ENCODE peak calls at places on chromosomes 2 and 18, in nine cellular contexts. One of them, this sample, is unnamed.

GRCh38 chr2:119435148-119435952 is 3.7 kb downstream of the TMEM37 start:
- DNase-seq in Caco-2: no peak
- DNase-seq in stomach: no peak
- DNase-seq in suprapubic skin: no peak
- DNase-seq in H9: peak
- DNase-seq in fibroblast of lung: no peak
- DNase-seq in GM12865: peak
- DNase-seq in AG04449: no peak
- DNase-seq in neural progenitor cell: no peak
- DNase-seq in this sample: no peak

GRCh38 chr2:196290149-196290548 is 118.8 kb upstream of the STK17B start:
- DNase-seq in stomach: no peak
- DNase-seq in fibroblast of lung: no peak
- DNase-seq in AG04449: no peak
- DNase-seq in neural progenitor cell: no peak
- DNase-seq in H9: no peak
- DNase-seq in GM12865: no peak
- DNase-seq in Caco-2: no peak
- DNase-seq in suprapubic skin: no peak
- DNase-seq in this sample: no peak

GRCh38 chr2:76953733-76954347 is 568.3 kb downstream of the LRRTM4 start:
- DNase-seq in neural progenitor cell: peak
- DNase-seq in stomach: no peak
- DNase-seq in fibroblast of lung: peak
- DNase-seq in Caco-2: peak
- DNase-seq in H9: peak
- DNase-seq in GM12865: peak
- DNase-seq in suprapubic skin: no peak
- DNase-seq in AG04449: no peak
- DNase-seq in this sample: no peak

GRCh38 chr2:66915237-66915636 is 480.3 kb downstream of the MEIS1 start:
- DNase-seq in neural progenitor cell: no peak
- DNase-seq in H9: no peak
- DNase-seq in Caco-2: no peak
- DNase-seq in AG04449: peak
- DNase-seq in suprapubic skin: no peak
- DNase-seq in fibroblast of lung: no peak
- DNase-seq in stomach: no peak
- DNase-seq in GM12865: no peak
- DNase-seq in this sample: no peak

GRCh38 chr2:183185534-183185933 is 61.3 kb downstream of the NUP35 start:
- DNase-seq in fibroblast of lung: no peak
- DNase-seq in stomach: no peak
- DNase-seq in AG04449: no peak
- DNase-seq in Caco-2: no peak
- DNase-seq in suprapubic skin: no peak
- DNase-seq in neural progenitor cell: peak
- DNase-seq in H9: no peak
- DNase-seq in GM12865: no peak
- DNase-seq in this sample: no peak

GRCh38 chr2:176653856-176654443 is 384.7 kb downstream of the MTX2 start:
- DNase-seq in stomach: peak
- DNase-seq in neural progenitor cell: peak
- DNase-seq in AG04449: no peak
- DNase-seq in H9: peak
- DNase-seq in GM12865: peak
- DNase-seq in suprapubic skin: no peak
- DNase-seq in Caco-2: peak
- DNase-seq in fibroblast of lung: peak
- DNase-seq in this sample: no peak

GRCh38 chr2:19675003-19675629 is 226.7 kb downstream of the TTC32 start:
- DNase-seq in GM12865: no peak
- DNase-seq in Caco-2: no peak
- DNase-seq in fibroblast of lung: no peak
- DNase-seq in neural progenitor cell: no peak
- DNase-seq in AG04449: no peak
- DNase-seq in suprapubic skin: no peak
- DNase-seq in stomach: no peak
- DNase-seq in H9: no peak
- DNase-seq in this sample: no peak

GRCh38 chr2:8049111-8049720 is 632.6 kb upstream of the ID2 start:
- DNase-seq in H9: no peak
- DNase-seq in AG04449: no peak
- DNase-seq in suprapubic skin: no peak
- DNase-seq in fibroblast of lung: no peak
- DNase-seq in stomach: no peak
- DNase-seq in neural progenitor cell: no peak
- DNase-seq in GM12865: no peak
- DNase-seq in Caco-2: no peak
- DNase-seq in this sample: no peak

GRCh38 chr2:70104231-70105111 is 17.2 kb downstream of the PCBP1 start:
- DNase-seq in fibroblast of lung: peak
- DNase-seq in suprapubic skin: no peak
- DNase-seq in H9: no peak
- DNase-seq in Caco-2: peak
- DNase-seq in AG04449: no peak
- DNase-seq in stomach: peak
- DNase-seq in GM12865: peak
- DNase-seq in neural progenitor cell: no peak
- DNase-seq in this sample: no peak

GRCh38 chr18:45836242-45837215 is 11.1 kb downstream of the SIGLEC15 start:
- DNase-seq in stomach: no peak
- DNase-seq in H9: no peak
- DNase-seq in neural progenitor cell: peak
- DNase-seq in GM12865: no peak
- DNase-seq in Caco-2: no peak
- DNase-seq in fibroblast of lung: no peak
- DNase-seq in AG04449: no peak
- DNase-seq in suprapubic skin: no peak
- DNase-seq in this sample: no peak

GRCh38 chr18:54031243-54031642 is 193.2 kb downstream of the MBD2 start:
- DNase-seq in AG04449: no peak
- DNase-seq in H9: no peak
- DNase-seq in Caco-2: no peak
- DNase-seq in GM12865: no peak
- DNase-seq in fibroblast of lung: no peak
- DNase-seq in suprapubic skin: no peak
- DNase-seq in stomach: no peak
- DNase-seq in neural progenitor cell: no peak
- DNase-seq in this sample: no peak

GRCh38 chr2:207258191-207258991 is 92.6 kb upstream of the KLF7 start:
- DNase-seq in fibroblast of lung: peak
- DNase-seq in Caco-2: peak
- DNase-seq in H9: no peak
- DNase-seq in neural progenitor cell: no peak
- DNase-seq in GM12865: no peak
- DNase-seq in stomach: peak
- DNase-seq in AG04449: peak
- DNase-seq in suprapubic skin: no peak
- DNase-seq in this sample: no peak

GRCh38 chr2:242004902-242005230 is 135.3 kb downstream of the RTP5 start:
- DNase-seq in stomach: no peak
- DNase-seq in suprapubic skin: peak
- DNase-seq in H9: no peak
- DNase-seq in fibroblast of lung: no peak
- DNase-seq in GM12865: no peak
- DNase-seq in AG04449: no peak
- DNase-seq in neural progenitor cell: peak
- DNase-seq in Caco-2: no peak
- DNase-seq in this sample: no peak

GRCh38 chr2:39488450-39488849 is 51.4 kb upstream of the MAP4K3 start:
- DNase-seq in suprapubic skin: no peak
- DNase-seq in AG04449: no peak
- DNase-seq in H9: no peak
- DNase-seq in Caco-2: no peak
- DNase-seq in fibroblast of lung: peak
- DNase-seq in GM12865: no peak
- DNase-seq in stomach: no peak
- DNase-seq in neural progenitor cell: no peak
- DNase-seq in this sample: no peak

GRCh38 chr18:25921677-25922421 is 168.6 kb downstream of the SS18 start:
- DNase-seq in H9: peak
- DNase-seq in AG04449: no peak
- DNase-seq in neural progenitor cell: peak
- DNase-seq in GM12865: peak
- DNase-seq in Caco-2: peak
- DNase-seq in suprapubic skin: no peak
- DNase-seq in fibroblast of lung: peak
- DNase-seq in stomach: peak
- DNase-seq in this sample: no peak

DNA sequence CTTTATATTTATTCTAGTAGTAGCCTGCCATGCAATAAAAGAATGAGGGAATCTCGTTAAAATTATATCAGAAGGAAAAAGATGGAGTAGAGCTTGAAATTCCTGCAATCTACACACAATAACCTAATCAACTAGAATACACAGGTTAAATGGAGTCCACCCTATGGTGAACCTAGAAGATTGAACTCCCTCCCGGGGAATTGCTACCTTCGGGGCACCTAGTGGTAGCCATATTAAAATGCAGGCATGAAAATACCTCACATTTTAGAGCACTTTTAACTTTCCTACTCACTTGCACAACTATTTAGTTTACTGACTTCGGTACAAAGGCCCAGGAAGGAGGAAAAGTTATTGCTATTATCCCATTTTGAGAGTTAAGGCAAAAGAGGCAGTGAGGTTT is 174.5 kb downstream of the SS18 start:
- DNase-seq in suprapubic skin: no peak
- DNase-seq in AG04449: no peak
- DNase-seq in Caco-2: no peak
- DNase-seq in H9: no peak
- DNase-seq in neural progenitor cell: no peak
- DNase-seq in stomach: no peak
- DNase-seq in fibroblast of lung: no peak
- DNase-seq in GM12865: no peak
- DNase-seq in this sample: no peak
- TF ChIP-seq CTCF in suprapubic skin: no peak
- TF ChIP-seq CTCF in AG04449: no peak
- TF ChIP-seq CTCF in Caco-2: no peak
- TF ChIP-seq CTCF in H9: peak
- TF ChIP-seq CTCF in neural progenitor cell: peak
- TF ChIP-seq CTCF in stomach: no peak
- TF ChIP-seq CTCF in fibroblast of lung: no peak
- TF ChIP-seq CTCF in GM12865: peak
- TF ChIP-seq CTCF in this sample: peak

GRCh38 chr2:219688560-219689445 is 61.4 kb downstream of the SLC4A3 start:
- DNase-seq in Caco-2: peak
- DNase-seq in GM12865: no peak
- DNase-seq in suprapubic skin: no peak
- DNase-seq in stomach: no peak
- DNase-seq in AG04449: peak
- DNase-seq in H9: no peak
- DNase-seq in fibroblast of lung: peak
- DNase-seq in neural progenitor cell: no peak
- DNase-seq in this sample: no peak

GRCh38 chr2:219681301-219682290 is 54.2 kb downstream of the SLC4A3 start:
- DNase-seq in Caco-2: no peak
- DNase-seq in suprapubic skin: no peak
- DNase-seq in AG04449: no peak
- DNase-seq in H9: no peak
- DNase-seq in neural progenitor cell: no peak
- DNase-seq in GM12865: peak
- DNase-seq in fibroblast of lung: no peak
- DNase-seq in stomach: no peak
- DNase-seq in this sample: no peak

GRCh38 chr2:219687882-219688559 is 60.6 kb downstream of the SLC4A3 start:
- DNase-seq in AG04449: no peak
- DNase-seq in fibroblast of lung: no peak
- DNase-seq in GM12865: peak
- DNase-seq in neural progenitor cell: no peak
- DNase-seq in suprapubic skin: no peak
- DNase-seq in Caco-2: peak
- DNase-seq in H9: peak
- DNase-seq in stomach: no peak
- DNase-seq in this sample: no peak

GRCh38 chr2:219687266-219687665 is 59.8 kb downstream of the SLC4A3 start:
- DNase-seq in GM12865: no peak
- DNase-seq in stomach: no peak
- DNase-seq in suprapubic skin: no peak
- DNase-seq in AG04449: peak
- DNase-seq in H9: no peak
- DNase-seq in Caco-2: no peak
- DNase-seq in fibroblast of lung: no peak
- DNase-seq in neural progenitor cell: no peak
- DNase-seq in this sample: no peak

GRCh38 chr2:219684721-219685689 is 57.6 kb downstream of the SLC4A3 start:
- DNase-seq in Caco-2: peak
- DNase-seq in suprapubic skin: no peak
- DNase-seq in AG04449: no peak
- DNase-seq in GM12865: peak
- DNase-seq in neural progenitor cell: peak
- DNase-seq in stomach: peak
- DNase-seq in H9: peak
- DNase-seq in fibroblast of lung: peak
- DNase-seq in this sample: no peak
- TF ChIP-seq CTCF in Caco-2: no peak
- TF ChIP-seq CTCF in suprapubic skin: no peak
- TF ChIP-seq CTCF in AG04449: no peak
- TF ChIP-seq CTCF in GM12865: no peak
- TF ChIP-seq CTCF in neural progenitor cell: no peak
- TF ChIP-seq CTCF in stomach: no peak
- TF ChIP-seq CTCF in H9: no peak
- TF ChIP-seq CTCF in fibroblast of lung: no peak
- TF ChIP-seq CTCF in this sample: no peak

DNA sequence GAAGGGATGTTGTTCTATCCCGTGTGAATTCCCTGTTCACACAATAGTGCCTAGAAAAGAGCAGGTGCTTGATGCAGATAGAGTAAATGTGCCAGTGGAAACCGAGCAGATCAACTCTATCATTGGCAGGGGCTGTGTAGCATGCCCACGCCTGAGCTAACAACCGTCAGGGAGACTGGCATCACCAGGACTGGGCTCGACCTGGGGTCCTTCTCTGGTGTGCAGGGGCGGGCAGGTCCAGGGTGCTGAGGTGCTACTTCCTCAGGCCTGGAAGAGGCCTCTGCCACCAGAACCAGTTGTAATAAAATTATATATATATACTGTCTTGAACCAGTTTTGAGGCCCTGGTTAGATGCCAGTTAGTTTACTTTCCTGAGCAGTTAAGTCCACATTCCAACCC is 11.8 kb upstream of the MAL start:
- DNase-seq in H9: no peak
- DNase-seq in suprapubic skin: no peak
- DNase-seq in fibroblast of lung: no peak
- DNase-seq in GM12865: no peak
- DNase-seq in Caco-2: no peak
- DNase-seq in AG04449: no peak
- DNase-seq in stomach: no peak
- DNase-seq in neural progenitor cell: no peak
- DNase-seq in this sample: no peak
- TF ChIP-seq CTCF in H9: no peak
- TF ChIP-seq CTCF in suprapubic skin: no peak
- TF ChIP-seq CTCF in fibroblast of lung: no peak
- TF ChIP-seq CTCF in GM12865: no peak
- TF ChIP-seq CTCF in Caco-2: no peak
- TF ChIP-seq CTCF in AG04449: no peak
- TF ChIP-seq CTCF in stomach: no peak
- TF ChIP-seq CTCF in neural progenitor cell: no peak
- TF ChIP-seq CTCF in this sample: no peak

DNA sequence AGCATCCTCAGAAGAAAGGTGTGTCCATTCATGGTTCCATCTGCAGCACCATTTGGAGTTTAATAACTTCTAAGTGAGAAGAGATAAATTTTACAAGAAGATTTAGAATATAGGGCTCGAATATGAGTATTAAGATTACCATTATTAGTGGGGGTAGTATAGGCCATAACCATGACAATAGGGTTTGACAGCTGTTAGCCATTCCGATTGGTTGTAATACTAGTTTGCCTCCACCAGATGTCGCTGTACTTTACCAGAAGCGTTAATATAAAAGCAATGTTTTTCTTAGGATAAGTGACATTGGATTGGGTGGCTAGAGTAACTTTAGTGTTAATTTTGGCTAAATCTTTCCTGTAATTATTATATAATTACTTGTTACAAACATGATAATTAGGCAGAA is 107.5 kb upstream of the SRD5A2 start:
- DNase-seq in Caco-2: no peak
- DNase-seq in H9: no peak
- DNase-seq in suprapubic skin: no peak
- DNase-seq in neural progenitor cell: no peak
- DNase-seq in fibroblast of lung: peak
- DNase-seq in AG04449: no peak
- DNase-seq in GM12865: peak
- DNase-seq in stomach: no peak
- DNase-seq in this sample: no peak
- TF ChIP-seq CTCF in Caco-2: peak
- TF ChIP-seq CTCF in H9: peak
- TF ChIP-seq CTCF in suprapubic skin: no peak
- TF ChIP-seq CTCF in neural progenitor cell: peak
- TF ChIP-seq CTCF in fibroblast of lung: peak
- TF ChIP-seq CTCF in AG04449: peak
- TF ChIP-seq CTCF in GM12865: peak
- TF ChIP-seq CTCF in stomach: no peak
- TF ChIP-seq CTCF in this sample: peak

This sample was measured in type B pancreatic cell.